ENCODE peak calls at places on chromosomes 1 and 21, in four cellular contexts. One of them, this sample, is unnamed.

GRCh38 chr21:25283720-25284119 is 323.6 kb downstream of the MRPL39 start:
- DNase-seq in tibial artery: no peak
- DNase-seq in upper lobe of right lung: no peak
- DNase-seq in spleen: no peak
- DNase-seq in this sample: no peak

GRCh38 chr1:234538930-234539649 is 60.1 kb upstream of the TARBP1 start:
- DNase-seq in tibial artery: peak; percentile 93
- DNase-seq in spleen: peak; percentile 52
- DNase-seq in upper lobe of right lung: no peak
- DNase-seq in this sample: no peak

GRCh38 chr1:37947364-37947763 is 511 bp upstream of the INPP5B start:
- DNase-seq in spleen: no peak
- DNase-seq in tibial artery: peak; percentile 58
- DNase-seq in upper lobe of right lung: peak; percentile 34
- DNase-seq in this sample: no peak

GRCh38 chr1:1225238-1225845 is 6.5 kb downstream of the SDF4 start:
- DNase-seq in tibial artery: no peak
- DNase-seq in upper lobe of right lung: peak; percentile 79
- DNase-seq in spleen: no peak
- DNase-seq in this sample: no peak

GRCh38 chr1:77673716-77674355 is 8.6 kb downstream of the ZZZ3 start:
- DNase-seq in spleen: no peak
- DNase-seq in tibial artery: no peak
- DNase-seq in upper lobe of right lung: no peak
- DNase-seq in this sample: no peak

GRCh38 chr21:45541221-45542039 is 810 bp downstream of the SLC19A1 start:
- DNase-seq in spleen: peak; percentile 96
- DNase-seq in tibial artery: peak; percentile 84
- DNase-seq in upper lobe of right lung: peak; percentile 90
- DNase-seq in this sample: peak; percentile 91

GRCh38 chr1:17281775-17282181 is 26.2 kb upstream of the PADI4 start:
- DNase-seq in tibial artery: no peak
- DNase-seq in spleen: peak; percentile 81
- DNase-seq in upper lobe of right lung: peak; percentile 46
- DNase-seq in this sample: no peak

GRCh38 chr1:218785928-218786327 is 387.8 kb upstream of the LYPLAL1 start:
- DNase-seq in spleen: no peak
- DNase-seq in upper lobe of right lung: no peak
- DNase-seq in tibial artery: peak; percentile 81
- DNase-seq in this sample: no peak

GRCh38 chr1:17227358-17227915 is 21.5 kb upstream of the PADI3 start:
- DNase-seq in spleen: no peak
- DNase-seq in upper lobe of right lung: no peak
- DNase-seq in tibial artery: no peak
- DNase-seq in this sample: no peak

GRCh38 chr1:212699839-212700596 is at the start of gene BATF3:
- DNase-seq in spleen: peak; percentile 88
- DNase-seq in tibial artery: peak; percentile 75
- DNase-seq in upper lobe of right lung: peak; percentile 85
- DNase-seq in this sample: peak; percentile 80

GRCh38 chr1:118692143-118692542 is 296.0 kb downstream of the TBX15 start:
- DNase-seq in tibial artery: no peak
- DNase-seq in upper lobe of right lung: no peak
- DNase-seq in spleen: no peak
- DNase-seq in this sample: no peak

GRCh38 chr21:35198004-35198403 is 148.9 kb upstream of the RUNX1 start:
- DNase-seq in upper lobe of right lung: no peak
- DNase-seq in tibial artery: no peak
- DNase-seq in spleen: no peak
- DNase-seq in this sample: no peak

GRCh38 chr1:197042676-197043341 is 24.3 kb downstream of the F13B start:
- DNase-seq in upper lobe of right lung: no peak
- DNase-seq in spleen: no peak
- DNase-seq in tibial artery: no peak
- DNase-seq in this sample: no peak

GRCh38 chr1:24108334-24109165 is 3.4 kb downstream of the MYOM3 start:
- DNase-seq in tibial artery: no peak
- DNase-seq in upper lobe of right lung: peak; percentile 53
- DNase-seq in spleen: peak; percentile 41
- DNase-seq in this sample: peak; percentile 25

GRCh38 chr1:166391677-166392076 is 224.9 kb upstream of the FAM78B start:
- DNase-seq in upper lobe of right lung: no peak
- DNase-seq in tibial artery: no peak
- DNase-seq in spleen: no peak
- DNase-seq in this sample: no peak

GRCh38 chr1:177546346-177546745 is 375.6 kb downstream of the BRINP2 start:
- DNase-seq in upper lobe of right lung: no peak
- DNase-seq in spleen: no peak
- DNase-seq in tibial artery: no peak
- DNase-seq in this sample: no peak

GRCh38 chr1:185719021-185719420 is 15.2 kb upstream of the HMCN1 start:
- DNase-seq in upper lobe of right lung: no peak
- DNase-seq in tibial artery: peak; percentile 77
- DNase-seq in spleen: no peak
- DNase-seq in this sample: no peak

GRCh38 chr1:14606632-14607031 is 8.1 kb downstream of the KAZN start:
- DNase-seq in upper lobe of right lung: no peak
- DNase-seq in spleen: no peak
- DNase-seq in tibial artery: no peak
- DNase-seq in this sample: no peak

GRCh38 chr1:87869563-87869962 is 540.9 kb downstream of the LMO4 start:
- DNase-seq in upper lobe of right lung: no peak
- DNase-seq in spleen: no peak
- DNase-seq in tibial artery: no peak
- DNase-seq in this sample: no peak

GRCh38 chr1:54764922-54765561 is 719 bp upstream of the PARS2 start:
- DNase-seq in spleen: no peak
- DNase-seq in upper lobe of right lung: no peak
- DNase-seq in tibial artery: no peak
- DNase-seq in this sample: no peak

GRCh38 chr1:6815722-6816121 is 30.5 kb downstream of the CAMTA1 start:
- DNase-seq in upper lobe of right lung: no peak
- DNase-seq in tibial artery: no peak
- DNase-seq in spleen: no peak
- DNase-seq in this sample: no peak

GRCh38 chr1:28437260-28437923 is 67.9 kb downstream of the PHACTR4 start:
- DNase-seq in tibial artery: peak; percentile 68
- DNase-seq in upper lobe of right lung: no peak
- DNase-seq in spleen: no peak
- DNase-seq in this sample: no peak

GRCh38 chr1:46303872-46304326 is 401 bp downstream of the UQCRH start:
- DNase-seq in upper lobe of right lung: no peak
- DNase-seq in spleen: no peak
- DNase-seq in tibial artery: no peak
- DNase-seq in this sample: no peak

GRCh38 chr1:51314974-51315373 is 15.4 kb downstream of the TTC39A start:
- DNase-seq in tibial artery: no peak
- DNase-seq in spleen: peak; percentile 37
- DNase-seq in upper lobe of right lung: peak; percentile 76
- DNase-seq in this sample: peak; percentile 57

GRCh38 chr1:40717960-40718359 is 26.5 kb downstream of the NFYC start:
- DNase-seq in tibial artery: no peak
- DNase-seq in spleen: no peak
- DNase-seq in upper lobe of right lung: no peak
- DNase-seq in this sample: no peak

GRCh38 chr1:194658090-194658439 is 1471.7 kb upstream of the B3GALT2 start:
- DNase-seq in tibial artery: no peak
- DNase-seq in spleen: no peak
- DNase-seq in upper lobe of right lung: no peak
- DNase-seq in this sample: no peak

GRCh38 chr1:40783001-40783905 is at the start of gene KCNQ4:
- DNase-seq in tibial artery: peak; percentile 89
- DNase-seq in upper lobe of right lung: peak; percentile 82
- DNase-seq in spleen: peak; percentile 74
- DNase-seq in this sample: peak; percentile 69

GRCh38 chr1:214537219-214537618 is 14.2 kb downstream of the PTPN14 start:
- DNase-seq in spleen: no peak
- DNase-seq in tibial artery: no peak
- DNase-seq in upper lobe of right lung: no peak
- DNase-seq in this sample: no peak

GRCh38 chr1:211639500-211640361 is 35.7 kb downstream of the NEK2 start:
- DNase-seq in spleen: no peak
- DNase-seq in tibial artery: peak; percentile 69
- DNase-seq in upper lobe of right lung: peak; percentile 16
- DNase-seq in this sample: no peak

GRCh38 chr1:43885311-43885801 is 48.2 kb upstream of the ARTN start:
- DNase-seq in upper lobe of right lung: no peak
- DNase-seq in tibial artery: no peak
- DNase-seq in spleen: no peak
- DNase-seq in this sample: no peak

GRCh38 chr1:108201682-108202081 is 1.5 kb upstream of the SLC25A24 start:
- DNase-seq in spleen: no peak
- DNase-seq in upper lobe of right lung: no peak
- DNase-seq in tibial artery: no peak
- DNase-seq in this sample: no peak
- H3K27ac ChIP-seq in spleen: no peak overlapping the region
- H3K27ac ChIP-seq in upper lobe of right lung: no peak overlapping the region
- H3K27ac ChIP-seq in tibial artery: peak overlapping the region; percentile 94
- H3K27ac ChIP-seq in this sample: no peak overlapping the region

DNA sequence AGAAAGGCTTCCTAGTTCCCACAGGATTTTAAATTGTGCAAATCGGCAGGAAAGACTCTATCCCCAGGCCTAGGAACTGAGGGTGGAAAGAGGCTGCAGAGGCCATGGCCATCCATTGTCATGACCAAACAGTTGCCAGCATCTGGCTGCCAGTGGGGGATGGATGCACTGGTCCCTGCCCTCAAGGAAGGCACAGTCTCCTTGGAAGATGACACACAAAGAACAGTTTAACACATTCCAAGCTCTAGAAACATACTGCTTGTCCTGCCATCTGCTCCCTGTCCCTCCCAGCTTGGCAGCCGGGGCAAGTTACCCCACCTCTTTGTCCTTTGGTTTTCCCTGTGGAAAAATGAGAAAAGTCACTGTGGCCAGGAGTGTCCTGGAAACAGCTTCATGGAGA is 83.2 kb downstream of the BCAR3 start:
- DNase-seq in tibial artery: no peak
- DNase-seq in spleen: peak; percentile 54
- DNase-seq in upper lobe of right lung: no peak
- DNase-seq in this sample: no peak
- H3K27ac ChIP-seq in tibial artery: peak overlapping the region; percentile 24
- H3K27ac ChIP-seq in spleen: no peak overlapping the region
- H3K27ac ChIP-seq in upper lobe of right lung: no peak overlapping the region
- H3K27ac ChIP-seq in this sample: no peak overlapping the region

GRCh38 chr1:32962248-32962896 is 2.2 kb downstream of the RNF19B start:
- DNase-seq in upper lobe of right lung: no peak
- DNase-seq in spleen: no peak
- DNase-seq in tibial artery: no peak
- DNase-seq in this sample: no peak
- H3K27ac ChIP-seq in upper lobe of right lung: no peak overlapping the region
- H3K27ac ChIP-seq in spleen: peak overlapping the region; percentile 97
- H3K27ac ChIP-seq in tibial artery: peak overlapping the region; percentile 19
- H3K27ac ChIP-seq in this sample: peak overlapping the region; percentile 43

GRCh38 chr1:30867537-30867936 is 41.0 kb downstream of the SDC3 start:
- DNase-seq in spleen: no peak
- DNase-seq in upper lobe of right lung: no peak
- DNase-seq in tibial artery: no peak
- DNase-seq in this sample: no peak

GRCh38 chr1:30863955-30864604 is 44.5 kb downstream of the SDC3 start:
- DNase-seq in upper lobe of right lung: no peak
- DNase-seq in tibial artery: no peak
- DNase-seq in spleen: no peak
- DNase-seq in this sample: no peak

GRCh38 chr1:30868833-30869435 is 39.6 kb downstream of the SDC3 start:
- DNase-seq in tibial artery: no peak
- DNase-seq in upper lobe of right lung: no peak
- DNase-seq in spleen: no peak
- DNase-seq in this sample: no peak

GRCh38 chr1:30864681-30865080 is 43.9 kb downstream of the SDC3 start:
- DNase-seq in tibial artery: no peak
- DNase-seq in upper lobe of right lung: no peak
- DNase-seq in spleen: no peak
- DNase-seq in this sample: no peak

DNA sequence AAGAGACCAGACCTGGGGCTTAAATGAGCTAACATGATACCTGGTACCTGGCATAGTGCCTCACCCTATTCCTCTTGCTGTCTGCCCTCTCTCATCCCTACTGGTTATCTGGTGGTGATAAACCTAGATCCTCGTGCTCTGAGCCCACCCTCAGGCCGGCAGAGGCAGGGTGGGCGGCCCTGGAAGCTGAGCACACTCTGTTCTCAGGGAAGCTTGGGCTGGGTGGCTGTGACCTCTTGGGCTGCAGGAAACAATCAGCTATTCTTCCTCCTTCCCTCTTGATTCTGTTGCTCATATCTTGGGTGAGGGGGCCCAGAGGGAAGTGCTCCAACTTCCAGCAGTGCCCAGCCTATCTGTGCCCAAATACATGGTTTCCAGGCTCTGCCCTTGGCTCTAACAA is 42.0 kb downstream of the SDC3 start:
- DNase-seq in upper lobe of right lung: no peak
- DNase-seq in spleen: no peak
- DNase-seq in tibial artery: no peak
- DNase-seq in this sample: no peak
- H3K27ac ChIP-seq in upper lobe of right lung: no peak overlapping the region
- H3K27ac ChIP-seq in spleen: no peak overlapping the region
- H3K27ac ChIP-seq in tibial artery: no peak overlapping the region
- H3K27ac ChIP-seq in this sample: no peak overlapping the region

GRCh38 chr1:155128755-155129473 is 1.2 kb downstream of the EFNA1 start:
- DNase-seq in upper lobe of right lung: peak; percentile 72
- DNase-seq in spleen: peak; percentile 71
- DNase-seq in tibial artery: no peak
- DNase-seq in this sample: peak; percentile 55
- H3K27ac ChIP-seq in upper lobe of right lung: peak overlapping the region; percentile 87
- H3K27ac ChIP-seq in spleen: peak overlapping the region; percentile 50
- H3K27ac ChIP-seq in tibial artery: no peak overlapping the region
- H3K27ac ChIP-seq in this sample: peak overlapping the region; percentile 91

GRCh38 chr21:31772674-31773555 is 41.0 kb upstream of the SCAF4 start:
- DNase-seq in upper lobe of right lung: no peak
- DNase-seq in spleen: no peak
- DNase-seq in tibial artery: no peak
- DNase-seq in this sample: no peak

GRCh38 chr21:31766895-31767294 is 35.0 kb upstream of the SCAF4 start:
- DNase-seq in upper lobe of right lung: no peak
- DNase-seq in tibial artery: no peak
- DNase-seq in spleen: no peak
- DNase-seq in this sample: no peak

GRCh38 chr21:31768720-31769119 is 36.8 kb upstream of the SCAF4 start:
- DNase-seq in upper lobe of right lung: no peak
- DNase-seq in spleen: no peak
- DNase-seq in tibial artery: no peak
- DNase-seq in this sample: no peak

DNA sequence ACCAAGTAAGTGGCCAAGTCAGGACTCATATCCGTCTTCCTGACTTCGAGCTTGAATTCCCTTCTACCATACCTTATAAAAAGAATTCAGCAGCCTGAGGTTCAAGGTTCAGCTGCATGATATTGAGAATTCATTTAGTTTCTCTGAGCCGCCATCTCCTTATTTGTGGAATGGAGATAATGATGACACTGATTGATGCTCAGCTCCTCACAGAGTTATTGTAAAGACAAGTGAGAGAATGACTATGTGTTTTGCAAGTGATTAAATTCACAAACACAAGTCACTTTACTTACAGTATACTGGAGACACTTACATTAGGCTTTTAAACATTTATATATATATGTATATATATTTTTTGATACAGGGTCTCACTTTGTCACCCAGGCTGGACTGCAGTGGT is 39.8 kb upstream of the SCAF4 start:
- DNase-seq in upper lobe of right lung: no peak
- DNase-seq in spleen: no peak
- DNase-seq in tibial artery: no peak
- DNase-seq in this sample: no peak
- H3K27ac ChIP-seq in upper lobe of right lung: no peak overlapping the region
- H3K27ac ChIP-seq in spleen: peak overlapping the region; percentile 75
- H3K27ac ChIP-seq in tibial artery: no peak overlapping the region
- H3K27ac ChIP-seq in this sample: no peak overlapping the region

GRCh38 chr1:18921506-18922251 is 19.3 kb upstream of the ALDH4A1 start:
- DNase-seq in upper lobe of right lung: no peak
- DNase-seq in spleen: no peak
- DNase-seq in tibial artery: no peak
- DNase-seq in this sample: no peak
- H3K27ac ChIP-seq in upper lobe of right lung: peak overlapping the region; percentile 78
- H3K27ac ChIP-seq in spleen: peak overlapping the region; percentile 81
- H3K27ac ChIP-seq in tibial artery: peak overlapping the region; percentile 95
- H3K27ac ChIP-seq in this sample: peak overlapping the region; percentile 78